ENCODE peak calls at places on chromosomes 5 and 9, in four cellular contexts. One of them, this sample, is unnamed.

GRCh38 chr9:105901514-105902109 is 207.3 kb downstream of the TMEM38B start:
- DNase-seq in cardiac muscle cell: peak
- DNase-seq in IMR-90: peak
- DNase-seq in fibroblast of mammary gland: peak
- DNase-seq in this sample: peak

GRCh38 chr5:28523887-28524637 is 1485.7 kb upstream of the CDH9 start:
- DNase-seq in cardiac muscle cell: no peak
- DNase-seq in fibroblast of mammary gland: peak
- DNase-seq in IMR-90: peak
- DNase-seq in this sample: peak

GRCh38 chr5:37222181-37222580 is 27.0 kb downstream of the CPLANE1 start:
- DNase-seq in cardiac muscle cell: no peak
- DNase-seq in fibroblast of mammary gland: no peak
- DNase-seq in IMR-90: no peak
- DNase-seq in this sample: no peak

GRCh38 chr5:113447651-113448050 is 12.9 kb upstream of the TSSK1B start:
- DNase-seq in fibroblast of mammary gland: peak
- DNase-seq in IMR-90: no peak
- DNase-seq in cardiac muscle cell: peak
- DNase-seq in this sample: no peak

GRCh38 chr9:77769246-77769645 is 121.1 kb upstream of the GNA14 start:
- DNase-seq in IMR-90: no peak
- DNase-seq in cardiac muscle cell: no peak
- DNase-seq in fibroblast of mammary gland: no peak
- DNase-seq in this sample: no peak

GRCh38 chr5:139134906-139135305 is 63.3 kb downstream of the SIL1 start:
- DNase-seq in fibroblast of mammary gland: no peak
- DNase-seq in IMR-90: no peak
- DNase-seq in cardiac muscle cell: no peak
- DNase-seq in this sample: no peak

GRCh38 chr9:128818839-128819715 is 777 bp downstream of the ENDOG start:
- DNase-seq in cardiac muscle cell: peak
- DNase-seq in fibroblast of mammary gland: no peak
- DNase-seq in IMR-90: no peak
- DNase-seq in this sample: no peak

GRCh38 chr9:18343799-18344198 is 130.2 kb upstream of the ADAMTSL1 start:
- DNase-seq in cardiac muscle cell: no peak
- DNase-seq in IMR-90: peak
- DNase-seq in fibroblast of mammary gland: peak
- DNase-seq in this sample: no peak

GRCh38 chr9:131015876-131016397 is 7.0 kb downstream of the LAMC3 start:
- DNase-seq in IMR-90: no peak
- DNase-seq in fibroblast of mammary gland: no peak
- DNase-seq in cardiac muscle cell: no peak
- DNase-seq in this sample: no peak

DNA sequence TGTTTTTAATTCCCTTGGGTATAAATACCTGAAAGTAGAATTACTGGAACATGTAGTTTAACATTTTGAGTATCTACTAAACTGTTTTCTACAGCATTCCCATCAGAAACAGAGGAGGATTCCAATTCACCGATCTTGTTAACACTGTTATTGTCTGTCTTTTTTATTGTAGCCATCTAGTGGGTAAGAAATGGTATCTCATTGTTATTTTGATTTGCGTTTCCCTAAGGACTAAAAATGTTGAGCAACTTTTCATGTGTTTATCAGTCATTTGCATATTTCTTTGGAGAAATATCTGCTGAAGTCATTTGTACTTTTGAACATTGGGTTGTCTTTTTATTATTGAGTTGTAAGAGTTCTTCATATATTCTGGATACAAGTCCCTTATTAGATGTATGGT is 135.2 kb upstream of the NFIL3 start:
- DNase-seq in IMR-90: no peak
- DNase-seq in fibroblast of mammary gland: peak
- DNase-seq in cardiac muscle cell: no peak
- DNase-seq in this sample: no peak
- TF ChIP-seq CTCF in IMR-90: no peak
- TF ChIP-seq CTCF in fibroblast of mammary gland: no peak
- TF ChIP-seq CTCF in cardiac muscle cell: peak
- TF ChIP-seq CTCF in this sample: no peak

DNA sequence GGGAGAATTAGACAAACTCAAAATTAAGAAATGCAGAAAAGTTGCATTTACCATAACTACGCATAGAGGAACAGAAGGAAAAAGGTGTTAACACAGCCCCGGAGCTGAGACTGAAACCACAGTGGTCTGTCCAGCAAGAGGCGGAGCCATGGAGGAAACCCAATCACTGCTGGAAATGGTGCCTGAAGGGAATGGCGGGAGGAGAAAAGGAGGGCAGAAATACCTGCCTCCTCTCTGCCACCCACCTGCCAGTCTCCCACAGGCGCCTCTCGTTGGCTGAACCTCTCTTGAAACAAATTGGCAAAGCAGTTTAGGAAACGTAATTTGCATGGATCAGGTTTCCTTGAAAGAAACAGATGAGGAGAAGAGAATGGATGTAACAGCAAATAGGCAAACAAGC is 9.7 kb upstream of the PRKACG start:
- DNase-seq in fibroblast of mammary gland: no peak
- DNase-seq in IMR-90: no peak
- DNase-seq in cardiac muscle cell: no peak
- DNase-seq in this sample: no peak
- H3K4me3 ChIP-seq in fibroblast of mammary gland: no peak
- H3K4me3 ChIP-seq in IMR-90: no peak
- H3K4me3 ChIP-seq in cardiac muscle cell: no peak
- H3K4me3 ChIP-seq in this sample: peak

DNA sequence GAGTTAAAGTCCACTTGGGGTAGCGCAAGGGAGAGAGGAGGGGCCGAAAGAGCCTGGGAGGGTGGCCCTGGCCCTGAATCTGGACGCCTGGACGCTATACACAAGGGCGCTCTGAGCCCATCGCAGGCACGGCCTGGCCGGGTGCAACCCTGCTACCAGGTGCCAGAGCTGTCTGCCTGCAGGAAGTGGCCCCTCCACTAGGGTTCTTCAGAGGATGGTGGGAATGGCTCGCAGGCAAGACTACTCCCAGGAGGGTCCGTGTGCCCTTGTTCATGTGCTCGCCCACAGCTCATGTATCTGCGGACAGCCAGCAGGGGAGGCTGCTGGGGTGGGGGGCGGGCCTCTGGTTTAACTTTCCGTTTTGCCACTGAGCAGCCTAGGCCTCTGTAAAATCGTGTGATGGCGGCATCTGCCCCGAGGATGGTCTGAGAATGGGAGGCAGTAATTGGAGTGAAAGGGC is 1.4 kb upstream of the NKD2 start:
- DNase-seq in IMR-90: no peak
- DNase-seq in cardiac muscle cell: no peak
- DNase-seq in fibroblast of mammary gland: no peak
- DNase-seq in this sample: no peak
- TF ChIP-seq CTCF in IMR-90: no peak
- TF ChIP-seq CTCF in cardiac muscle cell: no peak
- TF ChIP-seq CTCF in fibroblast of mammary gland: no peak
- TF ChIP-seq CTCF in this sample: no peak

GRCh38 chr5:120779674-120780073 is 315.6 kb downstream of the PRR16 start:
- DNase-seq in cardiac muscle cell: no peak
- DNase-seq in fibroblast of mammary gland: no peak
- DNase-seq in IMR-90: peak
- DNase-seq in this sample: no peak

GRCh38 chr5:120778491-120779293 is 314.6 kb downstream of the PRR16 start:
- DNase-seq in fibroblast of mammary gland: peak
- DNase-seq in IMR-90: peak
- DNase-seq in cardiac muscle cell: no peak
- DNase-seq in this sample: no peak
- H3K4me3 ChIP-seq in fibroblast of mammary gland: no peak
- H3K4me3 ChIP-seq in IMR-90: peak
- H3K4me3 ChIP-seq in cardiac muscle cell: no peak
- H3K4me3 ChIP-seq in this sample: no peak

GRCh38 chr9:132631280-132631679 is 38.5 kb downstream of the DDX31 start:
- DNase-seq in fibroblast of mammary gland: peak
- DNase-seq in IMR-90: peak
- DNase-seq in cardiac muscle cell: no peak
- DNase-seq in this sample: no peak
- TF ChIP-seq CTCF in fibroblast of mammary gland: peak
- TF ChIP-seq CTCF in IMR-90: no peak
- TF ChIP-seq CTCF in cardiac muscle cell: no peak
- TF ChIP-seq CTCF in this sample: no peak

GRCh38 chr5:101943784-101944183 is 352.3 kb downstream of the SLCO4C1 start:
- DNase-seq in IMR-90: no peak
- DNase-seq in cardiac muscle cell: no peak
- DNase-seq in fibroblast of mammary gland: no peak
- DNase-seq in this sample: no peak

GRCh38 chr5:101937041-101937440 is 359.0 kb downstream of the SLCO4C1 start:
- DNase-seq in fibroblast of mammary gland: no peak
- DNase-seq in IMR-90: no peak
- DNase-seq in cardiac muscle cell: no peak
- DNase-seq in this sample: no peak

DNA sequence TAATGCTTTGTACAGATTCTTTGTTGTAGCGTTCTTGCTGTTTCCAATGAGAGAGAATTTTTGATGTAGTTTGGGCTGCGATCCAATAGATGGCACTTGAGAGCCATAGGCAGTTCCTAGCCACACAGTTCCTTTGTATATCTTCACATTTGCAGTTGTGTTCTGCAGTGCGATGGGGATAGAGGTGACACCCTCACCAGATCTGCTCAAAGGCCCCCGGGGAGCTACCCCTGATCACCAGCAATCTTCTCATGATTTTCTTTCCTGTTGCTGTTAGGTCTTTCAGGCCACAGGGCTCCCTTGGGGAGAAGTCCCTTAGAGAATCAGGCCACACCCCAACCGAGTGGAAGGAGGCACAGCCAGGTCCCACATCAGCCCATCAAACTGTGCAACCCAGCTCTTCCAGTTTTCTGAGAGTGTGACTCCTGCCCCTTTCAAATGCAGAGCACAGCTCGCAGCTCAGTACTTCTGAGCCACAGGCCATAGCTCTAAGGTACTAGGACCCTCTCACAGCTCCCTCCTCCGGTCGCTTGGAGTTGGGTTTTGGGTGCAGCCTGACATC is 353.7 kb downstream of the SLCO4C1 start:
- DNase-seq in fibroblast of mammary gland: peak
- DNase-seq in IMR-90: no peak
- DNase-seq in cardiac muscle cell: peak
- DNase-seq in this sample: no peak
- H3K4me3 ChIP-seq in fibroblast of mammary gland: no peak
- H3K4me3 ChIP-seq in IMR-90: no peak
- H3K4me3 ChIP-seq in cardiac muscle cell: no peak
- H3K4me3 ChIP-seq in this sample: no peak

DNA sequence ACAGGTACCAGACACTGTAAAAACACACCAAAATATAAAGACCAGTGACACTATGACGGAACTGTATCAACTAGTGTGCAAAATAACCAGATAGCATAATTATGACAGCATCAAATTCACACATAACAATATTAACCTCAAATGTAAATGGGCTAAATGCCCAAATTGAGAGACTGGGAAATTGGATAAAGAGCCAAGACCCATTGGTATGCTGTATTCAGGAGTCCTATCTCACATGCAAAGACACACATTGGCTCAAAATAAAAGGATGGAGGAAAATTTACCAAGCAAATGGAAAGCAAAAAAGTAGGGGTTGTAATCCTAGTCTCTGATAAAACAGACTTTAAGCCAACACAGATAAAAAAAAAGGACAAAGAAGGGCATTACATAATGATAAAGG is 416.3 kb upstream of the ZNF608 start:
- DNase-seq in cardiac muscle cell: no peak
- DNase-seq in IMR-90: no peak
- DNase-seq in fibroblast of mammary gland: no peak
- DNase-seq in this sample: no peak
- TF ChIP-seq CTCF in cardiac muscle cell: no peak
- TF ChIP-seq CTCF in IMR-90: no peak
- TF ChIP-seq CTCF in fibroblast of mammary gland: no peak
- TF ChIP-seq CTCF in this sample: no peak

GRCh38 chr9:135076143-135076875 is 11.2 kb upstream of the OLFM1 start:
- DNase-seq in cardiac muscle cell: no peak
- DNase-seq in fibroblast of mammary gland: no peak
- DNase-seq in IMR-90: no peak
- DNase-seq in this sample: no peak
- H3K4me3 ChIP-seq in cardiac muscle cell: no peak
- H3K4me3 ChIP-seq in fibroblast of mammary gland: no peak
- H3K4me3 ChIP-seq in IMR-90: no peak
- H3K4me3 ChIP-seq in this sample: no peak

DNA sequence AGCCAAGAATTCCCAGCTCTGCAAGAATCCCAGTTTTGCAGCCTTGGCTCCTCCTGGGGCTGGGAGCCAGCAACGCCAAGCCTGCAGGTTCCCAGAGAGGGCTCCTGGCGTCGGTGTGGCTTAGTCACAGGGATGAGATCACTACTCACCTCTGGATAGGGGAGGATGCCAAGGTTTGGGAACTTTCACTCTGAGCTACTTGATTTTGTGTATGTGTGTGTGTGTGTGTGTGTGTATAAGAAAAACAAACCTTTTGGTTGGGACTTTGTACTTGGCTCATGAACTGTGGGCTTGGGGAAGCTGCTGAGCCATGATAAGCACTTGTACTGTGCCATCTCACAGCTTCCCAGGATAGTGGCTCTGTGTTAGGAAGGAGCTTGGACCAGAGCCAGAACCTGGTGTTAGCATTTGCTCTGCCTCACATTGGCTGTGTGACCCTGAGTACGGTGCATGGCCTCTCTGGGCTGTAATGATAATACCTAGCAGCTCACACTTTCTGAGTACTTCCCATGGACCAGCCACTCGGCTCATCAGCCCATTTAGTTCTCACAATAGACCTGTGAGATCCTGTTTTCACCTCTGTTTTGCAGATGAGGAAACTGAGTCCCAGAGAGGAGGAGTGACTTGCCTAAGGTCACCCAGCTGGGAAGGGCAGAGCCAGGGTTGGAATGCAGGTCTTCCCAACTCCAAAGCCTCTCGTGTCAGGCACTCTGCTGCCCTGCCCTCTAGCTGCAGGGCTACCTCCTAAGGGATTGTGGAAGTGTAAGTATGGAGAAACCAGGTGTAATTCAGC is 41.4 kb upstream of the DAB2IP start:
- DNase-seq in IMR-90: peak
- DNase-seq in cardiac muscle cell: no peak
- DNase-seq in fibroblast of mammary gland: peak
- DNase-seq in this sample: peak
- TF ChIP-seq CTCF in IMR-90: no peak
- TF ChIP-seq CTCF in cardiac muscle cell: no peak
- TF ChIP-seq CTCF in fibroblast of mammary gland: no peak
- TF ChIP-seq CTCF in this sample: no peak

This sample was measured in LNCaP clone FGC.